ENCODE peak calls at places on chromosomes 4 and X, in six cellular contexts. T is neural progenitor cell, N is H1, Y is astrocyte, Q is trophoblast cell, G is GM23248. X is an unnamed sample. For H3K4me1, the result is how much of the 10 kb centered on the place peaks cover.

GRCh38 chr4:153728151-153728550 is 31.7 kb downstream of the RNF175 start:
- DNase-seq in Y (no peak), N (no peak), G (no peak), Q (no peak), T (no peak), X (peak)

GRCh38 chrX:139750390-139750789 is 42.4 kb upstream of the MCF2 start:
- DNase-seq in G (peak), Q (no peak), N (no peak), Y (peak), T (no peak), X (no peak)

GRCh38 chr4:4855293-4856070 is 4.0 kb upstream of the MSX1 start:
- DNase-seq in T (peak), G (no peak), N (no peak), Q (peak), Y (no peak), X (no peak)

GRCh38 chr4:48909697-48910096 is 3.1 kb upstream of the OCIAD2 start:
- DNase-seq in T (no peak), Q (peak), G (peak), Y (peak), N (peak), X (peak)

GRCh38 chr4:3254302-3255131 is 5.6 kb downstream of the MSANTD1 start:
- DNase-seq in Q (no peak), N (no peak), T (peak), Y (no peak), G (no peak), X (no peak)

GRCh38 chr4:118849867-118850812 is 14.2 kb upstream of the SEC24D start:
- DNase-seq in T (no peak), Y (no peak), G (peak), N (peak), Q (peak), X (peak)

GRCh38 chr4:57023104-57023503 is 44.4 kb downstream of the POLR2B start:
- DNase-seq in Q (no peak), G (peak), Y (peak), T (no peak), N (no peak), X (no peak)

GRCh38 chrX:26889574-26889973 is 573.6 kb downstream of the PPP4R3C start:
- DNase-seq in G (peak), Y (no peak), N (no peak), Q (no peak), T (no peak), X (peak)

GRCh38 chr4:152307669-152308068 is 228.2 kb downstream of the FBXW7 start:
- DNase-seq in G (no peak), Y (no peak), Q (peak), N (no peak), T (no peak), X (peak)

GRCh38 chrX:138914751-138915150 is 203.2 kb upstream of the FGF13 start:
- DNase-seq in T (no peak), Y (peak), Q (peak), G (peak), N (no peak), X (no peak)

GRCh38 chr4:47483722-47484121 is 1.4 kb upstream of the ATP10D start:
- DNase-seq in G (peak), N (no peak), Y (peak), Q (no peak), T (peak), X (peak)

GRCh38 chrX:78886550-78886949 is 58.6 kb upstream of the P2RY10 start:
- DNase-seq in N (no peak), T (peak), Y (no peak), G (peak), Q (peak), X (peak)

GRCh38 chr4:86959588-86960500 is 25.0 kb downstream of the AFF1 start:
- DNase-seq in N (peak), Q (peak), G (no peak), Y (no peak), T (peak), X (peak)

GRCh38 chr4:154491731-154492249 is at the start of gene DCHS2:
- DNase-seq in Q (no peak), G (peak), T (peak), Y (no peak), N (no peak), X (no peak)

GRCh38 chrX:134883134-134883700 is 107.6 kb upstream of the SMIM10 start:
- DNase-seq in T (no peak), N (no peak), Q (peak), G (no peak), Y (peak), X (no peak)

GRCh38 chrX:46328133-46328532 is 217.1 kb downstream of the ZNF674 start:
- DNase-seq in N (no peak), G (no peak), Q (no peak), T (no peak), Y (no peak), X (no peak)

GRCh38 chrX:68892651-68893050 is 63.8 kb downstream of the EFNB1 start:
- DNase-seq in Q (no peak), T (peak), N (no peak), G (no peak), Y (no peak), X (no peak)

GRCh38 chr4:89109841-89110540 is 1.3 kb upstream of the TIGD2 start:
- DNase-seq in Y (no peak), G (peak), N (no peak), Q (peak), T (peak), X (no peak)

GRCh38 chrX:68820476-68821110 is 8.2 kb upstream of the EFNB1 start:
- DNase-seq in G (no peak), T (no peak), N (no peak), Y (no peak), Q (no peak), X (no peak)

GRCh38 chr4:41119867-41120295 is 94.5 kb downstream of the APBB2 start:
- DNase-seq in Y (no peak), N (no peak), Q (no peak), G (no peak), T (no peak), X (no peak)
- H3K4me3 ChIP-seq in Y (no peak), N (no peak), Q (no peak), G (no peak), T (no peak), X (no peak)

GRCh38 chr4:6782846-6783110 is 251 bp downstream of the KIAA0232 start:
- DNase-seq in T (no peak), N (no peak), Q (peak), Y (no peak), G (no peak), X (no peak)
- H3K9ac ChIP-seq in T (peak), N (peak), Q (peak), Y (peak), G (peak), X (peak)

GRCh38 chr4:6915041-6916005 is 5.7 kb downstream of the TBC1D14 start:
- DNase-seq in Q (peak), Y (no peak), G (no peak), N (no peak), T (no peak), X (no peak)
- H3K4me1 ChIP-seq in Q (under half), Y (under half), G (under half), N (under half), T (under half), X (under half)

GRCh38 chrX:54710920-54711319 is 87.1 kb downstream of the ITIH6 start:
- DNase-seq in N (no peak), T (no peak), Q (no peak), Y (no peak), G (no peak), X (no peak)

GRCh38 chrX:54714424-54714823 is 83.6 kb downstream of the ITIH6 start:
- DNase-seq in Q (no peak), T (no peak), G (no peak), N (no peak), Y (no peak), X (no peak)

GRCh38 chrX:54721424-54721823 is 76.6 kb downstream of the ITIH6 start:
- DNase-seq in T (no peak), N (no peak), G (no peak), Q (no peak), Y (no peak), X (no peak)

GRCh38 chrX:54711735-54712134 is 86.3 kb downstream of the ITIH6 start:
- DNase-seq in N (no peak), Y (no peak), T (no peak), G (no peak), Q (no peak), X (no peak)

GRCh38 chrX:54715621-54716020 is 82.4 kb downstream of the ITIH6 start:
- DNase-seq in Q (peak), N (no peak), Y (no peak), T (no peak), G (no peak), X (no peak)
- H3K4me3 ChIP-seq in Q (no peak), N (no peak), Y (no peak), T (no peak), G (no peak), X (no peak)

DNA sequence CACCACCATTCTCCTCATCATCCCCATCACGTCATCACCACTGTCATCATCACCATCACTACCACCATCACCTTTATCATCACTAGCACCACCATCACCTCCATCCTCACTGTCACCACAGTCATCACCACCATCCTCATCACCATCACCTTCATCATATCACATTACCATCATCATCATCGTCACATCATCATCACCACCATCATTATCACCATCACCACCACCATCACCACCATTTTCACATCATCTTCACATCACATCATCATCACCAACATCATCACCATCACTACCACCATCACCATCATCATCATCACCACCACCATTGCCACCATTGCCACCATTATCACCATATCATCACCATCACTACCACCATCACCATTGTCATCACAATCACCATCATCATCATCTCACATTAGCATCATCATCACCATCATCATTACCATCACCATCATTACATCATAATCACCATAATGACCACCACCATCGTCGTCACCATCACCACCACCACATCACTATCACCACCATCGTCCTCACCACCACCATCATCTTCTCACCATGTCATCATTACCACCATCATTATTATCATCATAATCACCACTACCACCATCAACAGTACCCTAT is 46.3 kb upstream of the NKX1-1 start:
- DNase-seq in N (no peak), T (no peak), Y (no peak), Q (no peak), G (no peak), X (no peak)
- H3K9ac ChIP-seq in N (no peak), T (no peak), Y (no peak), Q (no peak), G (no peak), X (no peak)

GRCh38 chr4:158159054-158159717 is 13.6 kb downstream of the GASK1B start:
- DNase-seq in Q (peak), T (no peak), N (no peak), G (peak), Y (peak), X (no peak)
- H3K4me1 ChIP-seq in Q (under half), T (under half), N (under half), G (under half), Y (under half), X (under half)

GRCh38 chr4:84691800-84692199 is 108.9 kb downstream of the CDS1 start:
- DNase-seq in T (no peak), Y (no peak), Q (no peak), G (peak), N (no peak), X (no peak)
- H3K4me3 ChIP-seq in T (no peak), Y (peak), Q (no peak), G (no peak), N (no peak), X (no peak)

DNA sequence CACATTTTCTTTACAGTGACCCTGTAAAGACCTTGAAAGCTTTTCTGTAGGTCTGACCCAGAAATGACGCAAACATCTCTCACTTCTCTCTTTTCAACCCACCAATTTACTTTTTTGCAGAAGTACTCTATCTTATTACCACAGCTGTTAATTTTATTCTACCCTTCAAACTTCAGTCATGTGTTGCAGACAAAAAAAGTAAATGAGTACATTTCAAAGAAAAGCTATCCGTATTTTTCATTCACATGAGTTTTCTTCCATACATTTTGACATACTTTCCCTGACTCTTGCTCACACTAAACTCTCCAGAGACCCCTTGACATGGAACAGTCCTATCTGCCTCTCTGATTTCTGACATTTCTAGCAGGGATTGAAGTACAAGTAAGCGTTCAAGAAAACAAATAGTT is 51.7 kb downstream of the SLC7A11 start:
- DNase-seq in T (no peak), N (no peak), Q (peak), Y (no peak), G (no peak), X (peak)
- H3K9ac ChIP-seq in T (no peak), N (no peak), Q (no peak), Y (no peak), G (no peak), X (peak)

GRCh38 chr4:85756938-85757337 is 282.0 kb downstream of the ARHGAP24 start:
- DNase-seq in T (peak), N (no peak), G (peak), Q (peak), Y (no peak), X (peak)

GRCh38 chr4:85762204-85762884 is 287.4 kb downstream of the ARHGAP24 start:
- DNase-seq in Q (no peak), G (peak), T (no peak), N (no peak), Y (peak), X (no peak)

GRCh38 chr4:85760521-85760920 is 285.6 kb downstream of the ARHGAP24 start:
- DNase-seq in Y (no peak), Q (no peak), N (no peak), T (no peak), G (no peak), X (no peak)

GRCh38 chr4:85761803-85762202 is 286.9 kb downstream of the ARHGAP24 start:
- DNase-seq in G (peak), Q (no peak), Y (peak), T (no peak), N (no peak), X (no peak)

GRCh38 chr4:85759392-85759791 is 284.4 kb downstream of the ARHGAP24 start:
- DNase-seq in T (no peak), G (no peak), Y (no peak), Q (no peak), N (no peak), X (no peak)
- H3K4me1 ChIP-seq in T (under half), G (under half), Y (under half), Q (under half), N (under half), X (under half)

X was measured in Karpas-422.